ENCODE peak calls at places on chromosomes 13 and 19, in ten cellular contexts. F is effector memory CD4-positive, alpha-beta T cell; A is left lung; W is cardiac fibroblast; N is adipocyte; I is lower leg skin; O is breast epithelium; J is pancreas; H is vagina; L is ovary. D is an unnamed sample.

GRCh38 chr13:60090579-60090978 is 73.1 kb downstream of the DIAPH3 start:
- DNase-seq in I (no peak), F (no peak), N (peak; percentile 19), O (no peak), A (no peak), H (no peak), J (no peak), W (peak; percentile 41), L (no peak), D (peak; percentile 16)

GRCh38 chr19:34341935-34342680 is 22.9 kb upstream of the GPI start:
- DNase-seq in F (no peak), H (no peak), O (no peak), L (no peak), N (no peak), I (no peak), J (no peak), A (no peak), W (no peak), D (no peak)

GRCh38 chr13:50917572-50917971 is 8.0 kb downstream of the RNASEH2B start:
- DNase-seq in J (no peak), A (no peak), L (no peak), W (no peak), F (no peak), H (no peak), O (no peak), N (no peak), I (no peak), D (no peak)

GRCh38 chr19:29771708-29772415 is 39.9 kb upstream of the CCNE1 start:
- DNase-seq in J (peak; percentile 48), W (peak; percentile 61), F (no peak), L (peak; percentile 36), H (no peak), O (no peak), N (peak; percentile 74), A (no peak), I (no peak), D (peak; percentile 22)

GRCh38 chr13:49082653-49083536 is 107.2 kb downstream of the FNDC3A start:
- DNase-seq in A (no peak), N (peak; percentile 72), H (no peak), O (no peak), I (no peak), F (no peak), W (peak; percentile 66), J (no peak), L (no peak), D (peak; percentile 45)

GRCh38 chr19:27986299-27986698 is 1226.7 kb downstream of the UQCRFS1 start:
- DNase-seq in I (no peak), F (no peak), W (no peak), L (no peak), A (no peak), J (no peak), N (no peak), O (no peak), H (no peak), D (no peak)

GRCh38 chr13:30158774-30159445 is 148.4 kb downstream of the KATNAL1 start:
- DNase-seq in L (no peak), N (peak; percentile 31), H (no peak), W (peak; percentile 61), J (no peak), F (no peak), A (no peak), O (peak; percentile 39), I (no peak), D (peak; percentile 87)

GRCh38 chr19:17733127-17733526 is 13.8 kb downstream of the MAP1S start:
- DNase-seq in N (no peak), A (no peak), W (no peak), O (no peak), I (no peak), H (no peak), J (no peak), L (no peak), F (no peak), D (no peak)

GRCh38 chr13:98014766-98015165 is 61.3 kb downstream of the IPO5 start:
- DNase-seq in N (peak; percentile 76), H (no peak), A (no peak), F (no peak), O (no peak), W (peak; percentile 85), J (no peak), L (no peak), I (no peak), D (peak; percentile 52)

GRCh38 chr13:95564948-95565347 is 12.4 kb downstream of the CLDN10 start:
- DNase-seq in L (no peak), I (no peak), N (peak; percentile 69), O (no peak), W (peak; percentile 82), H (no peak), J (no peak), A (no peak), F (no peak), D (peak; percentile 62)

GRCh38 chr13:67135356-67135755 is 94.8 kb downstream of the PCDH9 start:
- DNase-seq in I (no peak), A (no peak), N (no peak), H (no peak), J (no peak), O (no peak), F (no peak), L (no peak), W (no peak), D (no peak)

GRCh38 chr19:39631178-39631577 is 24.5 kb upstream of the LGALS16 start:
- DNase-seq in W (no peak), A (no peak), N (no peak), J (no peak), F (no peak), O (no peak), H (no peak), I (no peak), L (no peak), D (no peak)

GRCh38 chr13:36297600-36298338 is at the start of gene CCDC169:
- DNase-seq in I (peak; percentile 59), L (peak; percentile 74), H (no peak), W (peak; percentile 72), N (peak; percentile 93), F (peak; percentile 30), J (peak; percentile 53), A (peak; percentile 82), O (peak; percentile 64), D (peak; percentile 70)

GRCh38 chr19:10612515-10613119 is 12.7 kb upstream of the SLC44A2 start:
- DNase-seq in N (no peak), L (no peak), A (peak; percentile 79), J (peak; percentile 94), O (no peak), I (no peak), W (peak; percentile 36), F (no peak), H (no peak), D (no peak)

GRCh38 chr13:33281951-33282595 is 3.5 kb downstream of the STARD13 start:
- DNase-seq in F (no peak), W (no peak), N (peak; percentile 48), A (no peak), O (no peak), J (no peak), L (no peak), I (no peak), H (no peak), D (peak; percentile 61)

GRCh38 chr13:39415403-39415802 is 187.6 kb downstream of the LHFPL6 start:
- DNase-seq in W (peak; percentile 78), I (no peak), L (peak; percentile 57), H (no peak), F (no peak), O (peak; percentile 30), A (no peak), J (peak; percentile 6), N (peak; percentile 30), D (peak; percentile 51)

GRCh38 chr13:84455143-84455905 is 573.0 kb upstream of the SLITRK1 start:
- DNase-seq in O (no peak), J (no peak), A (no peak), L (no peak), F (no peak), N (no peak), I (no peak), H (no peak), W (no peak), D (no peak)

DNA sequence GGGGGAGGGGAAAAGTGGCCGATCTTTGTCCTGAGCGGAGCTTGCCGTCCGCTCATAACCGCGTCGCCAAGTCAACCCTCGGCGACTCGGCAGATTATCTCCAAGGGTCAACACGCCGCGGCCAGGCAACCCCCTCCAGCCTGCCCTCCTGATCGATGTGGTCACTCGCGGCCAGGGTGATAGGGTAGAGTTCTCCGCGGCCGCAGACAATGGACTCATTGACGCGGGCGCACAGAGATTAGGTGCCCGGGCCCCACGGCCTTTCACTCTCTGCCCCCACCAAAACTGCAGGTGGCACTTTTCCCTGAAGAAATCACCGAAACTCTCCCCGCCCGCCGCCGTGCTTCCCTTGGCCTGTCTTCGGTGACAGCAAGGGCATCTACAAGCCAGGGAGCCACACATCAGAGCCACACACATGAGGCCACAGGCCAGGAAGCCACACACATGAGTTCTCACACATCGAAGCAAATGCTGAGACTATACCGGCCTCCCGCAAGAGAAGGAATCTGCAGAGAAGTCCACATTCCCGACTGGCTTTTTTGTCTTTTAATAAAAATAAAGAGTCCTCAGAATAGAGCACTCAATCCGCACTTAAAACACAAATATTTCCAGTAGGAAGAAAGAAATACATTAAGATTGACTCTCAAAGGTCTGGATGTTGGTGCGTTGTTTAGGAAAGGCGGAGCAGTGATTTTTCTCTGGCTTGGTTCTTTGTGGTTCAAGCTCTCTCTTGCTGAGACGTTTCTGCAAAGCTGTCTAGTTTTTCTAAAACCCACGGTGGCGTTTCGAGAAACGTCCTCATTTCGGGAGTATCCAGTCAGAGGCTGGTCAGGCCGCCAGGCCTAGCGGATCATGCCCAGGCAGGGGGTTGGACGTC is 1.5 kb upstream of the PDX1 start:
- DNase-seq in A (no peak), H (no peak), O (no peak), W (no peak), I (no peak), L (no peak), N (no peak), F (no peak), J (peak; percentile 68), D (no peak)
- H3K4me3 ChIP-seq in A (no peak overlapping the region), H (no peak overlapping the region), O (no peak overlapping the region), W (no peak overlapping the region), I (no peak overlapping the region), L (no peak overlapping the region), N (no peak overlapping the region), F (no peak overlapping the region), J (no peak overlapping the region), D (no peak overlapping the region)

GRCh38 chr19:4971816-4972495 is 3.0 kb downstream of the KDM4B start:
- DNase-seq in I (no peak), H (no peak), A (no peak), W (no peak), O (no peak), J (no peak), F (no peak), N (no peak), L (peak; percentile 58), D (no peak)
- H3K4me3 ChIP-seq in I (no peak overlapping the region), H (peak overlapping the region; percentile 65), A (no peak overlapping the region), W (no peak overlapping the region), O (no peak overlapping the region), J (no peak overlapping the region), F (no peak overlapping the region), N (peak overlapping the region; percentile 86), L (no peak overlapping the region), D (peak overlapping the region; percentile 86)

GRCh38 chr13:44967656-44968451 is 21.4 kb downstream of the NUFIP1 start:
- DNase-seq in F (no peak), N (peak; percentile 54), W (peak; percentile 69), I (no peak), J (no peak), A (no peak), O (no peak), H (no peak), L (no peak), D (peak; percentile 54)
- H3K4me3 ChIP-seq in F (no peak overlapping the region), N (no peak overlapping the region), W (no peak overlapping the region), I (no peak overlapping the region), J (no peak overlapping the region), A (no peak overlapping the region), O (no peak overlapping the region), H (no peak overlapping the region), L (no peak overlapping the region), D (no peak overlapping the region)

GRCh38 chr13:21120191-21120590 is 56.2 kb downstream of the SKA3 start:
- DNase-seq in A (no peak), N (no peak), I (no peak), L (no peak), J (no peak), W (no peak), O (no peak), F (no peak), H (no peak), D (no peak)
- H3K4me3 ChIP-seq in A (no peak overlapping the region), N (no peak overlapping the region), I (no peak overlapping the region), L (no peak overlapping the region), J (no peak overlapping the region), W (no peak overlapping the region), O (no peak overlapping the region), F (no peak overlapping the region), H (no peak overlapping the region), D (no peak overlapping the region)

D was measured in astrocyte of the spinal cord.